ENCODE peak calls at places on chromosomes 12 and 14, in eight cellular contexts. C, N, R, A, F, V, B and Z are unnamed samples.

GRCh38 chr12:114655934-114656697 is 27.9 kb downstream of the TBX3 start:
- DNase-seq in C (peak; percentile 72), N (peak; percentile 12), R (peak; percentile 42), A (no peak), F (no peak), V (no peak), B (no peak), Z (no peak)

GRCh38 chr12:68808388-68809189 is 612 bp downstream of the MDM2 start:
- DNase-seq in C (peak; percentile 72), N (peak; percentile 62), R (peak; percentile 37), A (peak; percentile 84), F (peak; percentile 79), V (peak; percentile 37), B (peak; percentile 95), Z (peak; percentile 82)

GRCh38 chr14:68526420-68527105 is 266.3 kb downstream of the ZFP36L1 start:
- DNase-seq in C (no peak), N (no peak), R (no peak), A (no peak), F (no peak), V (no peak), B (no peak), Z (no peak)

GRCh38 chr12:131565256-131566005 is 145.5 kb upstream of the SFSWAP start:
- DNase-seq in C (no peak), N (no peak), R (no peak), A (no peak), F (no peak), V (no peak), B (no peak), Z (no peak)

GRCh38 chr12:45660330-45660729 is 69.2 kb upstream of the ARID2 start:
- DNase-seq in C (no peak), N (no peak), R (no peak), A (no peak), F (no peak), V (no peak), B (peak; percentile 84), Z (no peak)

GRCh38 chr14:50091240-50091914 is 25.0 kb downstream of the VCPKMT start:
- DNase-seq in C (no peak), N (no peak), R (no peak), A (peak; percentile 58), F (no peak), V (no peak), B (no peak), Z (no peak)

GRCh38 chr14:66401447-66402095 is 84.6 kb upstream of the CCDC196 start:
- DNase-seq in C (no peak), N (no peak), R (peak; percentile 15), A (no peak), F (no peak), V (no peak), B (no peak), Z (no peak)

GRCh38 chr14:33809456-33809855 is 141.4 kb downstream of the EGLN3 start:
- DNase-seq in C (no peak), N (no peak), R (no peak), A (no peak), F (no peak), V (no peak), B (no peak), Z (no peak)

GRCh38 chr12:120713861-120714482 is 3.7 kb downstream of the UNC119B start:
- DNase-seq in C (peak; percentile 78), N (peak; percentile 71), R (peak; percentile 38), A (peak; percentile 74), F (peak; percentile 61), V (peak; percentile 61), B (peak; percentile 76), Z (peak; percentile 75)

GRCh38 chr12:6336859-6337744 is 4.8 kb downstream of the TNFRSF1A start:
- DNase-seq in C (no peak), N (no peak), R (no peak), A (peak; percentile 81), F (peak; percentile 61), V (peak; percentile 46), B (no peak), Z (peak; percentile 65)

GRCh38 chr12:11666131-11666530 is 16.7 kb downstream of the ETV6 start:
- DNase-seq in C (no peak), N (no peak), R (no peak), A (no peak), F (no peak), V (no peak), B (no peak), Z (no peak)

GRCh38 chr12:31959701-31960391 is 631 bp downstream of the RESF1 start:
- DNase-seq in C (peak; percentile 59), N (peak; percentile 71), R (peak; percentile 72), A (peak; percentile 78), F (peak; percentile 46), V (peak; percentile 55), B (no peak), Z (peak; percentile 71)

GRCh38 chr14:56862843-56863242 is 52.6 kb upstream of the OTX2 start:
- DNase-seq in C (no peak), N (no peak), R (no peak), A (no peak), F (no peak), V (no peak), B (no peak), Z (no peak)

GRCh38 chr14:105490318-105490571 is 801 bp upstream of the TEDC1 start:
- DNase-seq in C (no peak), N (no peak), R (no peak), A (no peak), F (no peak), V (no peak), B (no peak), Z (no peak)

GRCh38 chr14:29810657-29811056 is 117.0 kb downstream of the PRKD1 start:
- DNase-seq in C (no peak), N (no peak), R (peak; percentile 98), A (no peak), F (no peak), V (no peak), B (peak; percentile 45), Z (no peak)

GRCh38 chr14:78967111-78967809 is 797.1 kb downstream of the NRXN3 start:
- DNase-seq in C (no peak), N (no peak), R (no peak), A (no peak), F (no peak), V (no peak), B (no peak), Z (no peak)

GRCh38 chr12:51334774-51335173 is 10.8 kb upstream of the BIN2 start:
- DNase-seq in C (no peak), N (no peak), R (no peak), A (no peak), F (no peak), V (no peak), B (no peak), Z (no peak)

GRCh38 chr12:117587646-117588287 is 226.3 kb upstream of the NOS1 start:
- DNase-seq in C (peak; percentile 76), N (peak; percentile 19), R (peak; percentile 33), A (no peak), F (peak; percentile 34), V (peak; percentile 9), B (no peak), Z (peak; percentile 62)

GRCh38 chr12:3293446-3294161 is 197.4 kb upstream of the PRMT8 start:
- DNase-seq in C (no peak), N (no peak), R (no peak), A (no peak), F (no peak), V (no peak), B (no peak), Z (no peak)

GRCh38 chr12:4153343-4153892 is 120.1 kb upstream of the CCND2 start:
- DNase-seq in C (no peak), N (no peak), R (no peak), A (peak; percentile 88), F (peak; percentile 86), V (no peak), B (no peak), Z (peak; percentile 80)

GRCh38 chr12:98373019-98373554 is 142.3 kb upstream of the TMPO start:
- DNase-seq in C (peak; percentile 40), N (peak; percentile 72), R (peak; percentile 71), A (no peak), F (no peak), V (no peak), B (peak; percentile 39), Z (no peak)

GRCh38 chr12:116495260-116495659 is 63.9 kb upstream of the MAP1LC3B2 start:
- DNase-seq in C (no peak), N (no peak), R (no peak), A (no peak), F (no peak), V (no peak), B (peak; percentile 21), Z (no peak)

GRCh38 chr12:47356129-47356622 is 276.4 kb upstream of the AMIGO2 start:
- DNase-seq in C (no peak), N (no peak), R (no peak), A (no peak), F (no peak), V (no peak), B (no peak), Z (no peak)

GRCh38 chr12:6547987-6548386 is 7.9 kb downstream of the IFFO1 start:
- DNase-seq in C (no peak), N (no peak), R (no peak), A (no peak), F (no peak), V (no peak), B (no peak), Z (no peak)